ENCODE peak calls at places on chromosomes 1 and 21, in four cellular contexts. J is H1, T is A549, K is K562. V is an unnamed sample.

GRCh38 chr1:83929184-83929583 is 69.7 kb downstream of the TTLL7 start:
- DNase-seq in J (no peak), T (no peak), K (no peak), V (no peak)

GRCh38 chr1:72845342-72845741 is 563.0 kb upstream of the NEGR1 start:
- DNase-seq in J (no peak), T (no peak), K (no peak), V (peak; percentile 0)

GRCh38 chr21:29056538-29057050 is 16.9 kb downstream of the CCT8 start:
- DNase-seq in J (no peak), T (no peak), K (no peak), V (no peak)

GRCh38 chr1:60765204-60765603 is 317.2 kb upstream of the NFIA start:
- DNase-seq in J (no peak), T (no peak), K (peak; percentile 58), V (peak; percentile 46)

GRCh38 chr1:11930571-11931445 is 3.7 kb upstream of the PLOD1 start:
- DNase-seq in J (no peak), T (no peak), K (no peak), V (peak; percentile 32)

GRCh38 chr1:154190550-154190949 is 1.4 kb downstream of the TPM3 start:
- DNase-seq in J (no peak), T (no peak), K (no peak), V (peak; percentile 44)

GRCh38 chr1:44416408-44416807 is 11.4 kb downstream of the RNF220 start:
- DNase-seq in J (no peak), T (no peak), K (no peak), V (no peak)

GRCh38 chr1:70436617-70437236 is 25.7 kb downstream of the CTH start:
- DNase-seq in J (no peak), T (no peak), K (no peak), V (no peak)

GRCh38 chr1:241870290-241870689 is 22.3 kb downstream of the EXO1 start:
- DNase-seq in J (no peak), T (no peak), K (no peak), V (no peak)

GRCh38 chr1:10720635-10721034 is 75.8 kb downstream of the CASZ1 start:
- DNase-seq in J (no peak), T (no peak), K (no peak), V (no peak)

GRCh38 chr21:34642211-34643075 is 26.4 kb upstream of the CLIC6 start:
- DNase-seq in J (no peak), T (no peak), K (no peak), V (no peak)

GRCh38 chr21:33257404-33257803 is 8.8 kb upstream of the IL10RB start:
- DNase-seq in J (no peak), T (no peak), K (no peak), V (no peak)

GRCh38 chr1:99682291-99682751 is 36.4 kb downstream of the PALMD start:
- DNase-seq in J (no peak), T (peak; percentile 4), K (no peak), V (no peak)

GRCh38 chr21:38487906-38488639 is 10.2 kb downstream of the ERG start:
- DNase-seq in J (no peak), T (no peak), K (no peak), V (no peak)

GRCh38 chr1:57304591-57304990 is 119.3 kb downstream of the DAB1 start:
- DNase-seq in J (no peak), T (no peak), K (no peak), V (no peak)

GRCh38 chr1:221829327-221830011 is 87.6 kb upstream of the DUSP10 start:
- DNase-seq in J (no peak), T (peak; percentile 29), K (no peak), V (no peak)

GRCh38 chr1:61254629-61255323 is 172.4 kb downstream of the NFIA start:
- DNase-seq in J (no peak), T (no peak), K (no peak), V (no peak)

GRCh38 chr1:210438928-210439841 is 110.5 kb downstream of the HHAT start:
- DNase-seq in J (no peak), T (no peak), K (no peak), V (no peak)

GRCh38 chr1:93758842-93759515 is 77.3 kb upstream of the BCAR3 start:
- DNase-seq in J (no peak), T (no peak), K (no peak), V (peak; percentile 94)

GRCh38 chr21:34942911-34943310 is 106.2 kb downstream of the RUNX1 start:
- DNase-seq in J (no peak), T (no peak), K (no peak), V (no peak)

GRCh38 chr21:44337941-44338895 is 972 bp downstream of the CFAP410 start:
- DNase-seq in J (peak; percentile 75), T (peak; percentile 43), K (peak; percentile 84), V (peak; percentile 59)

GRCh38 chr1:30377230-30378022 is 346.0 kb downstream of the MATN1 start:
- DNase-seq in J (no peak), T (no peak), K (no peak), V (no peak)

GRCh38 chr1:211305044-211305443 is 21.6 kb upstream of the TRAF5 start:
- DNase-seq in J (no peak), T (no peak), K (no peak), V (no peak)

GRCh38 chr1:191350938-191351337 is 807.3 kb upstream of the RGS18 start:
- DNase-seq in J (no peak), T (no peak), K (no peak), V (no peak)

GRCh38 chr1:10471411-10472219 is 714 bp downstream of the DFFA start:
- DNase-seq in J (peak; percentile 58), T (no peak), K (peak; percentile 27), V (no peak)

GRCh38 chr1:61149010-61149860 is 66.9 kb downstream of the NFIA start:
- DNase-seq in J (no peak), T (no peak), K (no peak), V (no peak)

GRCh38 chr21:29470397-29470796 is 171.7 kb downstream of the BACH1 start:
- DNase-seq in J (no peak), T (no peak), K (no peak), V (peak; percentile 52)

GRCh38 chr1:111025109-111025508 is 61.4 kb upstream of the LRIF1 start:
- DNase-seq in J (no peak), T (no peak), K (no peak), V (no peak)

GRCh38 chr1:93979718-93980319 is 70.6 kb upstream of the GCLM start:
- DNase-seq in J (no peak), T (no peak), K (no peak), V (peak; percentile 93)

DNA sequence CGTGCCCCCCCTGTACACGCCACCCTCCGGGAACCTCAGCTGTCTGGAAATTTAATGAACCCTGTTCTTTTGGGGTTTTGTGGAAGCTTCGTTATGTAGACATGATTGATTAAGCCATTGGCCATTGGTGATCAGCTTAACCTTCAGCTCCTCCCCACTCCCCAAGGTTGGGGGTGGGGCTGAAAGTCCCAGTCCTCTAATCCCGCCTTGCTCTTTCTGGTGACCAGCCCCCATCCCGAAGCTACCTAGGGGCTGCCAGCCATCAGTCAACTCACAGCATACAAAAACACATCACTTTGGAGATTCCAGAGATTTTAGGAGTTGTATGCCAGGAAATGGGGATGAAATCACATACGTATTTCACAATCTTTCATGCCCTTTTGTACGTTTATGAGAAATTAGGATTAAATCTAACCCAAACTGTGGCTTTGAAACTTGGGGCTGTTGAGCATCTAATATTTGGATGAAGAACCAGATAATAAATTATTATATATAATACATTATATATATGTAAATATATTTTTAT is 52.3 kb downstream of the BACE2 start:
- DNase-seq in J (no peak), T (no peak), K (no peak), V (no peak)
- TF ChIP-seq PHF8 in J (no peak), T (no peak), K (no peak), V (no peak)

GRCh38 chr1:226636847-226637096 is 88.2 kb downstream of the STUM start:
- DNase-seq in J (no peak), T (no peak), K (no peak), V (no peak)

GRCh38 chr1:226638608-226639007 is 90.0 kb downstream of the STUM start:
- DNase-seq in J (no peak), T (no peak), K (no peak), V (no peak)

GRCh38 chr1:226638001-226638601 is 89.5 kb downstream of the STUM start:
- DNase-seq in J (no peak), T (no peak), K (no peak), V (no peak)

GRCh38 chr1:226635456-226635941 is 86.9 kb downstream of the STUM start:
- DNase-seq in J (no peak), T (no peak), K (no peak), V (no peak)

GRCh38 chr1:226637147-226637935 is 88.8 kb downstream of the STUM start:
- DNase-seq in J (no peak), T (no peak), K (peak; percentile 75), V (peak; percentile 38)
- TF ChIP-seq PHF8 in J (no peak), T (no peak), K (no peak), V (no peak)

DNA sequence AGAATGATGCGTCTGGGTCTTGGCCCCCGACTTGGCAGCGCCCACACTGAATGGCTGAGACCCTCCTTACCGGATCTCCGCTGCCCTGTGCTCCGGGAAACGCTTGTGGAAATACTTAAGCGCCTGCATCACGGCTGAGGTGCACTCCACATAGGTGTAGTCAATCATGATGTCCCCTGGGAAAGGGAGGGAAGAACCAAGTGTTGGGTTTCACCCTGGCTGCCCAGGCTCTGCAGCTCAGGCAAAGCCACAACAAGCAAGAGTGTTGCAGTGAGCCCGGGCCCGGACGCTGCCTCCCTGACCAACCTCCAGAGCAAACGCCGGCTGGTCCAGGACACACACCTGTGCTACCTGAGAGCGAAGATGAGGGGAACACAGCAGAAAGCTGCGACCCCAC is 21.5 kb upstream of the SPATC1L start:
- DNase-seq in J (no peak), T (no peak), K (no peak), V (no peak)
- TF ChIP-seq PHF8 in J (no peak), T (no peak), K (no peak), V (no peak)

GRCh38 chr1:47675721-47676120 is 237.9 kb downstream of the FOXD2 start:
- DNase-seq in J (peak; percentile 46), T (no peak), K (no peak), V (no peak)
- TF ChIP-seq PHF8 in J (no peak), T (no peak), K (no peak), V (no peak)